ENCODE peak calls at places on chromosomes 11 and 22, in four cellular contexts. T is AG09319, X is HFF-Myc, C is T-helper 1 cell. A is an unnamed sample.

GRCh38 chr11:3163241-3163981 is 1.7 kb downstream of the OSBPL5 start:
- DNase-seq in X (no peak), T (no peak), C (no peak), A (no peak)

GRCh38 chr11:10487002-10487647 is 32.1 kb downstream of the AMPD3 start:
- DNase-seq in T (no peak), C (no peak), X (no peak), A (no peak)

GRCh38 chr11:133946541-133947297 is 10.0 kb downstream of the IGSF9B start:
- DNase-seq in T (no peak), C (no peak), X (no peak), A (no peak)

GRCh38 chr22:30433773-30434172 is 8.2 kb downstream of the MTFP1 start:
- DNase-seq in X (no peak), T (no peak), C (no peak), A (no peak)

GRCh38 chr22:25027552-25027951 is 75.0 kb downstream of the KIAA1671 start:
- DNase-seq in T (no peak), X (no peak), C (no peak), A (no peak)

GRCh38 chr11:117597083-117597482 is 199.9 kb downstream of the DSCAML1 start:
- DNase-seq in C (no peak), T (no peak), X (no peak), A (no peak)

GRCh38 chr11:2169001-2169370 is 2.6 kb downstream of the TH start:
- DNase-seq in X (no peak), T (no peak), C (no peak), A (no peak)

GRCh38 chr22:45842141-45842831 is 134.7 kb downstream of the WNT7B start:
- DNase-seq in X (no peak), C (no peak), T (no peak), A (no peak)

GRCh38 chr22:22128440-22128839 is 116.1 kb upstream of the VPREB1 start:
- DNase-seq in T (no peak), C (no peak), X (no peak), A (no peak)

GRCh38 chr11:130999086-130999485 is 82.8 kb upstream of the SNX19 start:
- DNase-seq in X (no peak), C (no peak), T (no peak), A (no peak)

GRCh38 chr11:85685820-85686459 is at the start of gene CCDC89:
- DNase-seq in T (peak; percentile 88), C (no peak), X (peak; percentile 74), A (peak; percentile 68)